ENCODE peak calls at places on chromosome 7, in nine cellular contexts. One of them, this sample, is unnamed.

GRCh38 chr7:77310982-77311381 is 105.2 kb downstream of the GSAP start:
- DNase-seq in upper lobe of left lung: no peak
- DNase-seq in transverse colon: no peak
- DNase-seq in H1: no peak
- DNase-seq in stomach: no peak
- DNase-seq in A549: no peak
- DNase-seq in K562: no peak
- DNase-seq in HepG2: no peak
- DNase-seq in sigmoid colon: no peak
- DNase-seq in this sample: no peak

GRCh38 chr7:158016171-158017087 is 571.2 kb downstream of the PTPRN2 start:
- DNase-seq in HepG2: no peak
- DNase-seq in sigmoid colon: no peak
- DNase-seq in K562: no peak
- DNase-seq in A549: no peak
- DNase-seq in H1: no peak
- DNase-seq in transverse colon: no peak
- DNase-seq in stomach: peak; percentile 83
- DNase-seq in upper lobe of left lung: peak; percentile 68
- DNase-seq in this sample: no peak

GRCh38 chr7:117061751-117062150 is 108.5 kb downstream of the ST7 start:
- DNase-seq in H1: no peak
- DNase-seq in stomach: no peak
- DNase-seq in K562: no peak
- DNase-seq in transverse colon: no peak
- DNase-seq in HepG2: no peak
- DNase-seq in A549: no peak
- DNase-seq in upper lobe of left lung: no peak
- DNase-seq in sigmoid colon: no peak
- DNase-seq in this sample: no peak

GRCh38 chr7:132656846-132657776 is 80.8 kb upstream of the PLXNA4 start:
- DNase-seq in K562: peak; percentile 60
- DNase-seq in HepG2: no peak
- DNase-seq in H1: no peak
- DNase-seq in transverse colon: no peak
- DNase-seq in sigmoid colon: no peak
- DNase-seq in stomach: no peak
- DNase-seq in upper lobe of left lung: no peak
- DNase-seq in A549: peak; percentile 21
- DNase-seq in this sample: no peak

GRCh38 chr7:157432957-157433576 is 96.3 kb downstream of the DNAJB6 start:
- DNase-seq in HepG2: no peak
- DNase-seq in A549: peak; percentile 47
- DNase-seq in H1: no peak
- DNase-seq in transverse colon: peak; percentile 35
- DNase-seq in upper lobe of left lung: no peak
- DNase-seq in sigmoid colon: peak; percentile 57
- DNase-seq in stomach: peak; percentile 30
- DNase-seq in K562: peak; percentile 69
- DNase-seq in this sample: peak; percentile 70

GRCh38 chr7:157684157-157684595 is 347.4 kb downstream of the DNAJB6 start:
- DNase-seq in A549: no peak
- DNase-seq in upper lobe of left lung: no peak
- DNase-seq in sigmoid colon: no peak
- DNase-seq in H1: no peak
- DNase-seq in HepG2: no peak
- DNase-seq in transverse colon: no peak
- DNase-seq in K562: no peak
- DNase-seq in stomach: peak; percentile 18
- DNase-seq in this sample: peak; percentile 2

GRCh38 chr7:82559203-82559805 is 115.7 kb upstream of the CACNA2D1 start:
- DNase-seq in stomach: peak; percentile 47
- DNase-seq in K562: no peak
- DNase-seq in sigmoid colon: no peak
- DNase-seq in H1: no peak
- DNase-seq in A549: peak; percentile 65
- DNase-seq in transverse colon: peak; percentile 12
- DNase-seq in upper lobe of left lung: peak; percentile 43
- DNase-seq in HepG2: no peak
- DNase-seq in this sample: no peak

GRCh38 chr7:71735961-71736556 is 604.1 kb downstream of the GALNT17 start:
- DNase-seq in K562: peak; percentile 68
- DNase-seq in upper lobe of left lung: no peak
- DNase-seq in transverse colon: peak; percentile 54
- DNase-seq in H1: peak; percentile 43
- DNase-seq in A549: peak; percentile 53
- DNase-seq in sigmoid colon: no peak
- DNase-seq in stomach: peak; percentile 72
- DNase-seq in HepG2: peak; percentile 51
- DNase-seq in this sample: peak; percentile 81

GRCh38 chr7:141663081-141663510 is 38.9 kb downstream of the DENND11 start:
- DNase-seq in stomach: peak; percentile 69
- DNase-seq in H1: no peak
- DNase-seq in HepG2: peak; percentile 79
- DNase-seq in K562: no peak
- DNase-seq in transverse colon: peak; percentile 77
- DNase-seq in A549: peak; percentile 84
- DNase-seq in upper lobe of left lung: no peak
- DNase-seq in sigmoid colon: no peak
- DNase-seq in this sample: no peak

GRCh38 chr7:136251826-136252225 is 274.7 kb upstream of the MTPN start:
- DNase-seq in H1: no peak
- DNase-seq in upper lobe of left lung: no peak
- DNase-seq in A549: no peak
- DNase-seq in sigmoid colon: no peak
- DNase-seq in K562: no peak
- DNase-seq in stomach: no peak
- DNase-seq in transverse colon: no peak
- DNase-seq in HepG2: no peak
- DNase-seq in this sample: no peak

GRCh38 chr7:47638679-47639306 is 56.9 kb upstream of the TNS3 start:
- DNase-seq in transverse colon: peak; percentile 68
- DNase-seq in A549: peak; percentile 72
- DNase-seq in upper lobe of left lung: no peak
- DNase-seq in HepG2: peak; percentile 71
- DNase-seq in sigmoid colon: peak; percentile 94
- DNase-seq in H1: no peak
- DNase-seq in K562: no peak
- DNase-seq in stomach: peak; percentile 90
- DNase-seq in this sample: no peak

GRCh38 chr7:131111-132094 is 61.0 kb upstream of the FAM20C start:
- DNase-seq in transverse colon: peak; percentile 38
- DNase-seq in upper lobe of left lung: peak; percentile 54
- DNase-seq in stomach: no peak
- DNase-seq in HepG2: no peak
- DNase-seq in H1: no peak
- DNase-seq in sigmoid colon: peak; percentile 83
- DNase-seq in K562: no peak
- DNase-seq in A549: no peak
- DNase-seq in this sample: no peak

GRCh38 chr7:151392002-151392401 is 17.8 kb downstream of the WDR86 start:
- DNase-seq in stomach: no peak
- DNase-seq in H1: no peak
- DNase-seq in sigmoid colon: no peak
- DNase-seq in HepG2: no peak
- DNase-seq in transverse colon: no peak
- DNase-seq in K562: no peak
- DNase-seq in A549: no peak
- DNase-seq in upper lobe of left lung: no peak
- DNase-seq in this sample: no peak

DNA sequence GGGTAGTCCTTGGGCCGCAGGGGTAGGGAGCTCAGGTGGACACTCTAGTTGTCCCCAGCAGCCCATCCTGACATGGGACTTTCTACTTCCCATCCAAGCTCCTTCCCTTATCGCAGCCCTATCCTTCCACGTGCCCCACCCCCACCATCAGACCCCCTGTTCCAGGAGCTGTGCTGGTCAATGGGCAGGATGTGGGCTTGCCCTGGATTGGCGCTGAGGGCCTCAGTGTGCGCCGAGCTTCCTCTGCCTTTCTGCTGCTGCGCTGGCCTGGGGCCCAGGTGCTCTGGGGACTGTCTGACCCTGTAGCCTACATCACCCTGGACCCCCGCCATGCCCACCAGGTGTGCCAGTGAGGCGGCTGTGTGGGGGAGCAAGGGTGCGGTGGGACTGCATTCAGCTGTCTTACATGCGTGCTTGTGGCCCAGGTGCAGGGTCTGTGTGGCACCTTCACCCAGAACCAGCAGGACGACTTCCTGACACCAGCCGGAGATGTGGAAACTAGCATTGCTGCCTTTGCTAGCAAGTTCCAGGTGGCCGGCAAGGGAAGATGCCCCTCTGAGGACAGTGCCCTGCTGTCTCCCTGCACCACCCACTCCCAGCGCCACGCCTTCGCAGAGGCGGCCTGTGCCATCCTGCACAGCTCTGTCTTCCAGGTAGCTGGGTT is 9.4 kb upstream of the ZNF467 start:
- DNase-seq in stomach: no peak
- DNase-seq in transverse colon: no peak
- DNase-seq in HepG2: no peak
- DNase-seq in upper lobe of left lung: peak; percentile 67
- DNase-seq in A549: no peak
- DNase-seq in H1: no peak
- DNase-seq in sigmoid colon: no peak
- DNase-seq in K562: no peak
- DNase-seq in this sample: no peak
- TF ChIP-seq POLR2A in stomach: no peak
- TF ChIP-seq POLR2A in transverse colon: no peak
- TF ChIP-seq POLR2A in HepG2: no peak
- TF ChIP-seq POLR2A in upper lobe of left lung: no peak
- TF ChIP-seq POLR2A in A549: no peak
- TF ChIP-seq POLR2A in H1: no peak
- TF ChIP-seq POLR2A in sigmoid colon: no peak
- TF ChIP-seq POLR2A in K562: no peak
- TF ChIP-seq POLR2A in this sample: no peak

GRCh38 chr7:3597243-3597642 is 296.2 kb downstream of the SDK1 start:
- DNase-seq in HepG2: no peak
- DNase-seq in H1: no peak
- DNase-seq in K562: no peak
- DNase-seq in A549: no peak
- DNase-seq in transverse colon: no peak
- DNase-seq in sigmoid colon: no peak
- DNase-seq in upper lobe of left lung: no peak
- DNase-seq in stomach: no peak
- DNase-seq in this sample: no peak
- H3K4me3 ChIP-seq in HepG2: no peak overlapping the region
- H3K4me3 ChIP-seq in H1: no peak overlapping the region
- H3K4me3 ChIP-seq in K562: no peak overlapping the region
- H3K4me3 ChIP-seq in A549: no peak overlapping the region
- H3K4me3 ChIP-seq in transverse colon: no peak overlapping the region
- H3K4me3 ChIP-seq in sigmoid colon: no peak overlapping the region
- H3K4me3 ChIP-seq in upper lobe of left lung: no peak overlapping the region
- H3K4me3 ChIP-seq in stomach: no peak overlapping the region
- H3K4me3 ChIP-seq in this sample: no peak overlapping the region

DNA sequence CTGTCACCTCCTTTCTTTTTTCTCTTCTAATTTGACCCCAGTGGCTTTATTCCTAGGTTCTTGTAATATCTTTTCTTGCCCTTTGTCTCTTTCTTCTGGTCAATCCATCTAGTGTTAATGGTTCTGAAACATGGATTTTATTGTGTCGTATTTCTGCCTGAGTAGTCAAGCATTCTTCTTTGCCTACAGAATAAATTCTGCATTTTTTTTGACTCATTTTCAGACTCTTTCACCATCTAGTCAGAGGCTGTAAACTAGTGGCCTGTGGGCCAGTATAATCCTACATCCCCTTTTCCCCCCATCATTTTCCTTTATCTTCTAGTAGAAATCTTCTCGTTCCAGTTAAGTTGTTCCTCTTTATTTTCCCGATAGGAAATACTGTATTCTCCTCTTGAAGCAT is 29.4 kb downstream of the LUC7L2 start:
- DNase-seq in HepG2: no peak
- DNase-seq in stomach: no peak
- DNase-seq in upper lobe of left lung: no peak
- DNase-seq in transverse colon: no peak
- DNase-seq in A549: no peak
- DNase-seq in sigmoid colon: no peak
- DNase-seq in H1: no peak
- DNase-seq in K562: no peak
- DNase-seq in this sample: no peak
- TF ChIP-seq EP300 in HepG2: no peak
- TF ChIP-seq EP300 in stomach: no peak
- TF ChIP-seq EP300 in upper lobe of left lung: no peak
- TF ChIP-seq EP300 in transverse colon: no peak
- TF ChIP-seq EP300 in A549: no peak
- TF ChIP-seq EP300 in sigmoid colon: no peak
- TF ChIP-seq EP300 in H1: no peak
- TF ChIP-seq EP300 in K562: no peak
- TF ChIP-seq EP300 in this sample: no peak

GRCh38 chr7:5694221-5694754 is 87.2 kb downstream of the RNF216 start:
- DNase-seq in transverse colon: no peak
- DNase-seq in stomach: no peak
- DNase-seq in HepG2: no peak
- DNase-seq in sigmoid colon: peak; percentile 88
- DNase-seq in K562: no peak
- DNase-seq in A549: no peak
- DNase-seq in H1: no peak
- DNase-seq in upper lobe of left lung: no peak
- DNase-seq in this sample: no peak

GRCh38 chr7:5691536-5692090 is 89.8 kb downstream of the RNF216 start:
- DNase-seq in upper lobe of left lung: no peak
- DNase-seq in transverse colon: no peak
- DNase-seq in K562: no peak
- DNase-seq in stomach: no peak
- DNase-seq in H1: no peak
- DNase-seq in A549: no peak
- DNase-seq in sigmoid colon: no peak
- DNase-seq in HepG2: no peak
- DNase-seq in this sample: no peak

GRCh38 chr7:5693529-5693928 is 87.9 kb downstream of the RNF216 start:
- DNase-seq in sigmoid colon: peak; percentile 82
- DNase-seq in A549: peak; percentile 67
- DNase-seq in H1: no peak
- DNase-seq in transverse colon: no peak
- DNase-seq in K562: no peak
- DNase-seq in HepG2: peak; percentile 16
- DNase-seq in stomach: no peak
- DNase-seq in upper lobe of left lung: no peak
- DNase-seq in this sample: no peak

GRCh38 chr7:5692112-5692844 is 89.2 kb downstream of the RNF216 start:
- DNase-seq in A549: peak; percentile 86
- DNase-seq in H1: no peak
- DNase-seq in upper lobe of left lung: no peak
- DNase-seq in K562: no peak
- DNase-seq in stomach: peak; percentile 37
- DNase-seq in transverse colon: peak; percentile 50
- DNase-seq in HepG2: peak; percentile 71
- DNase-seq in sigmoid colon: peak; percentile 96
- DNase-seq in this sample: peak; percentile 89

DNA sequence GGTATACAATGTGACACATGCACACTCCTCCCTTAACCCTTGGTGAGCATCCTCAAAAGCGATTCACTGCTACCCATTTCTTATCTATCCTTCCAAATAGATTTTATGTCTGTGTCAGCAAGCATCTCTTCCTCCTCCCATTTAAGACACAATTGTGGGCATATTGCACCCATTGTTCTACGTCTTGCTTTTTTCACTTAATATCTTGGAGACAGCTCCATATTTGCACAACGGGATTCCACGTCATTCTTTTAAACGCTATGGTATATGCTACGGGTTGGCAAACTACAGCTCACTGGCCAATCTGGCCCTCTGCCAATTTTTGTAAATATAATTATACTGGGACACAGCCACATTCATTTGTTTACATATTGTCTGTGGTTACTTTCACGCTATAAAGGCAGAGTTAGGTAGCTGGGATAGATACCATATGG is 88.6 kb downstream of the RNF216 start:
- DNase-seq in stomach: no peak
- DNase-seq in HepG2: no peak
- DNase-seq in K562: no peak
- DNase-seq in upper lobe of left lung: no peak
- DNase-seq in sigmoid colon: no peak
- DNase-seq in transverse colon: no peak
- DNase-seq in A549: peak; percentile 74
- DNase-seq in H1: no peak
- DNase-seq in this sample: no peak
- TF ChIP-seq POLR2A in stomach: no peak
- TF ChIP-seq POLR2A in HepG2: no peak
- TF ChIP-seq POLR2A in K562: no peak
- TF ChIP-seq POLR2A in upper lobe of left lung: no peak
- TF ChIP-seq POLR2A in sigmoid colon: no peak
- TF ChIP-seq POLR2A in transverse colon: no peak
- TF ChIP-seq POLR2A in A549: no peak
- TF ChIP-seq POLR2A in H1: no peak
- TF ChIP-seq POLR2A in this sample: no peak